ENCODE peak calls at places on chromosome 15, in four cellular contexts. X is T1000, B is NCI-H510A treated with DMSO at 0.1 percent for 48 hours, Y is foreskin fibroblast. U is an unnamed sample.

GRCh38 chr15:69337133-69337532 is 38.4 kb downstream of the PAQR5 start:
- DNase-seq in Y (peak), X (no peak), B (no peak), U (peak)

GRCh38 chr15:99476413-99477222 is 89.2 kb upstream of the MEF2A start:
- DNase-seq in X (peak), Y (peak), B (no peak), U (peak)

GRCh38 chr15:57675481-57676181 is 30.9 kb upstream of the POLR2M start:
- DNase-seq in B (no peak), X (no peak), Y (no peak), U (no peak)

GRCh38 chr15:100330629-100331215 is 11.1 kb downstream of the ADAMTS17 start:
- DNase-seq in B (no peak), X (no peak), Y (no peak), U (no peak)

GRCh38 chr15:57562220-57562769 is 29.4 kb upstream of the MYZAP start:
- DNase-seq in X (no peak), B (no peak), Y (no peak), U (no peak)

GRCh38 chr15:57527382-57528091 is 64.2 kb upstream of the MYZAP start:
- DNase-seq in Y (peak), X (peak), B (peak), U (peak)

GRCh38 chr15:52789008-52789600 is 1.0 kb downstream of the ONECUT1 start:
- DNase-seq in B (no peak), Y (no peak), X (no peak), U (no peak)

GRCh38 chr15:88403461-88403860 is 63.7 kb downstream of the MRPL46 start:
- DNase-seq in Y (no peak), X (no peak), B (no peak), U (no peak)

GRCh38 chr15:36914466-36914865 is 185.9 kb downstream of the MEIS2 start:
- DNase-seq in B (no peak), X (no peak), Y (no peak), U (no peak)

GRCh38 chr15:67331676-67332075 is 77.1 kb downstream of the IQCH start:
- DNase-seq in X (no peak), B (no peak), Y (peak), U (peak)

GRCh38 chr15:72858205-72858604 is 74.6 kb upstream of the ADPGK start:
- DNase-seq in B (no peak), Y (no peak), X (no peak), U (no peak)